ENCODE peak calls at places on chromosome 16, in ten cellular contexts. L is gastrocnemius medialis; O is WTC11; G is fibroblast of lung; H is ACHN; N is AG08395; Y is renal cortical epithelial cell; Q is GM19239; K is NCI-H2081; U is naive thymus-derived CD8-positive, alpha-beta T cell. A is an unnamed sample.
A peak's percentile ranks its signal among the peaks of the same experiment; 100 is the strongest.

GRCh38 chr16:6732166-6732565 is 600.5 kb upstream of the RBFOX1 start:
- DNase-seq in L (no peak), O (no peak), G (no peak), H (no peak), N (no peak), Y (no peak), Q (no peak), K (no peak), U (no peak), A (no peak)

GRCh38 chr16:2981899-2982250 is 1.6 kb upstream of the PKMYT1 start:
- DNase-seq in L (no peak), O (no peak), G (no peak), H (no peak), N (no peak), Y (no peak), Q (no peak), K (no peak), U (no peak), A (no peak)

GRCh38 chr16:55035037-55035436 is 104.4 kb downstream of the IRX5 start:
- DNase-seq in L (no peak), O (peak; percentile 83), G (no peak), H (peak; percentile 52), N (no peak), Y (no peak), Q (peak; percentile 16), K (peak; percentile 11), U (no peak), A (no peak)

GRCh38 chr16:73735018-73735417 is 561.6 kb upstream of the PSMD7 start:
- DNase-seq in L (no peak), O (no peak), G (peak; percentile 58), H (peak; percentile 80), N (no peak), Y (peak; percentile 94), Q (no peak), K (no peak), U (no peak), A (no peak)

GRCh38 chr16:80540516-80541305 is at the start of gene DYNLRB2:
- DNase-seq in L (peak; percentile 84), O (peak; percentile 88), G (peak; percentile 93), H (peak; percentile 98), N (peak; percentile 98), Y (peak; percentile 87), Q (peak; percentile 83), K (peak; percentile 56), U (peak; percentile 94), A (peak; percentile 91)

GRCh38 chr16:50665128-50665878 is 15.8 kb downstream of the SNX20 start:
- DNase-seq in L (peak; percentile 55), O (peak; percentile 89), G (peak; percentile 45), H (peak; percentile 73), N (peak; percentile 85), Y (peak; percentile 34), Q (peak; percentile 69), K (peak; percentile 37), U (peak; percentile 84), A (no peak)

GRCh38 chr16:57626420-57627170 is 1.8 kb upstream of the ADGRG1 start:
- DNase-seq in L (no peak), O (no peak), G (no peak), H (no peak), N (no peak), Y (no peak), Q (no peak), K (no peak), U (no peak), A (no peak)

GRCh38 chr16:77945126-77945525 is 77.2 kb upstream of the CLEC3A start:
- DNase-seq in L (no peak), O (no peak), G (peak; percentile 82), H (no peak), N (peak; percentile 33), Y (no peak), Q (no peak), K (no peak), U (no peak), A (no peak)

GRCh38 chr16:4321286-4322120 is 5.6 kb downstream of the GLIS2 start:
- DNase-seq in L (no peak), O (no peak), G (no peak), H (no peak), N (no peak), Y (no peak), Q (no peak), K (no peak), U (no peak), A (no peak)

GRCh38 chr16:72877374-72878028 is 170.4 kb downstream of the ZFHX3 start:
- DNase-seq in L (no peak), O (no peak), G (peak; percentile 90), H (peak; percentile 42), N (peak; percentile 90), Y (peak; percentile 79), Q (no peak), K (no peak), U (no peak), A (no peak)